ENCODE peak calls at places on chromosome 19, in six cellular contexts. V is mesenchymal stem cell, H is IMR-90, Q is H9, N is H1, U is neuronal stem cell. P is an unnamed sample.

GRCh38 chr19:4375620-4376228 is 24.6 kb downstream of the SH3GL1 start:
- DNase-seq in U (no peak), N (no peak), V (peak; percentile 83), Q (no peak), H (peak; percentile 81), P (peak; percentile 82)

GRCh38 chr19:50906217-50906616 is 5.0 kb downstream of the KLK4 start:
- DNase-seq in N (no peak), Q (peak; percentile 77), H (no peak), V (no peak), U (peak; percentile 50), P (no peak)

GRCh38 chr19:23116802-23117571 is at the start of gene ZNF730:
- DNase-seq in V (peak; percentile 85), Q (peak; percentile 97), H (peak; percentile 68), U (peak; percentile 89), N (peak; percentile 66), P (peak; percentile 94)

GRCh38 chr19:38425810-38426466 is at the start of gene RASGRP4:
- DNase-seq in Q (peak; percentile 40), N (no peak), H (no peak), V (no peak), U (no peak), P (no peak)

GRCh38 chr19:57587529-57587928 is 3.6 kb downstream of the ZIK1 start:
- DNase-seq in V (no peak), N (no peak), H (peak; percentile 87), U (no peak), Q (no peak), P (no peak)

GRCh38 chr19:46840157-46840942 is 10.3 kb downstream of the AP2S1 start:
- DNase-seq in U (peak; percentile 71), Q (peak; percentile 78), N (no peak), V (peak; percentile 78), H (peak; percentile 70), P (peak; percentile 74)

GRCh38 chr19:38037151-38037611 is 130.2 kb downstream of the SIPA1L3 start:
- DNase-seq in Q (no peak), U (no peak), H (no peak), V (peak; percentile 53), N (no peak), P (no peak)

GRCh38 chr19:34299576-34299975 is 45.2 kb downstream of the GARRE1 start:
- DNase-seq in Q (no peak), N (no peak), H (no peak), V (no peak), U (no peak), P (no peak)

GRCh38 chr19:11377237-11377636 is 2.8 kb downstream of the SWSAP1 start:
- DNase-seq in U (no peak), Q (no peak), H (peak; percentile 94), V (peak; percentile 78), N (no peak), P (no peak)

GRCh38 chr19:38737921-38738731 is 6.1 kb downstream of the CAPN12 start:
- DNase-seq in U (no peak), N (no peak), Q (peak; percentile 27), H (no peak), V (no peak), P (no peak)

GRCh38 chr19:16435999-16436650 is 35.6 kb downstream of the EPS15L1 start:
- DNase-seq in N (no peak), U (no peak), V (peak; percentile 84), H (no peak), Q (no peak), P (no peak)

GRCh38 chr19:9597027-9597426 is 12.7 kb upstream of the ZNF121 start:
- DNase-seq in Q (no peak), U (no peak), V (peak; percentile 13), H (peak; percentile 92), N (no peak), P (peak; percentile 24)

GRCh38 chr19:22634450-22634827 is 315 bp downstream of the ZNF492 start:
- DNase-seq in Q (no peak), H (no peak), V (no peak), U (no peak), N (no peak), P (peak; percentile 6)

GRCh38 chr19:10553943-10554381 is 10.3 kb downstream of the ATG4D start:
- DNase-seq in H (no peak), V (no peak), U (no peak), N (no peak), Q (no peak), P (no peak)

GRCh38 chr19:33052352-33052972 is 12.2 kb downstream of the RHPN2 start:
- DNase-seq in V (peak; percentile 71), Q (no peak), H (peak; percentile 54), N (no peak), U (no peak), P (peak; percentile 81)

GRCh38 chr19:50554212-50554611 is 14.0 kb downstream of the LRRC4B start:
- DNase-seq in N (no peak), U (no peak), V (no peak), Q (no peak), H (no peak), P (no peak)

GRCh38 chr19:18289471-18290066 is 8.1 kb upstream of the JUND start:
- DNase-seq in N (no peak), H (no peak), Q (no peak), U (no peak), V (no peak), P (no peak)

GRCh38 chr19:38792250-38793111 is 3.5 kb downstream of the LGALS7B start:
- DNase-seq in Q (peak; percentile 77), N (no peak), H (no peak), V (no peak), U (no peak), P (peak; percentile 44)

GRCh38 chr19:3366104-3366760 is at the start of gene NFIC:
- DNase-seq in H (peak; percentile 79), U (no peak), V (peak; percentile 90), Q (peak; percentile 62), N (no peak), P (peak; percentile 45)

GRCh38 chr19:35061583-35062373 is 20.3 kb downstream of the HPN start:
- DNase-seq in V (no peak), N (no peak), H (peak; percentile 34), U (no peak), Q (no peak), P (no peak)

GRCh38 chr19:55619264-55619663 is 5.1 kb downstream of the ZNF784 start:
- DNase-seq in H (peak; percentile 61), V (peak; percentile 33), U (no peak), N (no peak), Q (no peak), P (peak; percentile 14)

GRCh38 chr19:18895038-18895827 is 725 bp downstream of the CERS1 start:
- DNase-seq in H (no peak), Q (peak; percentile 82), N (no peak), U (peak; percentile 65), V (peak; percentile 40), P (no peak)

GRCh38 chr19:49451430-49452181 is at the start of gene PIH1D1:
- DNase-seq in N (peak; percentile 95), V (peak; percentile 100), H (peak; percentile 99), U (peak; percentile 96), Q (peak; percentile 99), P (peak; percentile 99)

GRCh38 chr19:49455729-49456128 is 2.7 kb downstream of the ALDH16A1 start:
- DNase-seq in N (no peak), H (no peak), U (no peak), Q (no peak), V (no peak), P (no peak)

GRCh38 chr19:49456351-49456750 is 3.3 kb downstream of the ALDH16A1 start:
- DNase-seq in N (no peak), V (no peak), H (no peak), U (no peak), Q (no peak), P (no peak)

GRCh38 chr19:49453013-49453756 is at the start of gene ALDH16A1:
- DNase-seq in H (peak; percentile 96), V (peak; percentile 99), N (peak; percentile 90), Q (peak; percentile 98), U (peak; percentile 97), P (peak; percentile 99)

GRCh38 chr19:49453757-49454248 is 778 bp downstream of the ALDH16A1 start:
- DNase-seq in U (no peak), N (no peak), Q (no peak), H (no peak), V (no peak), P (no peak)
- H3K4ac ChIP-seq in U (no peak overlapping the region), N (peak overlapping the region; percentile 3), Q (no peak overlapping the region), H (peak overlapping the region; percentile 94), V (peak overlapping the region; percentile 90), P (peak overlapping the region; percentile 90)

DNA sequence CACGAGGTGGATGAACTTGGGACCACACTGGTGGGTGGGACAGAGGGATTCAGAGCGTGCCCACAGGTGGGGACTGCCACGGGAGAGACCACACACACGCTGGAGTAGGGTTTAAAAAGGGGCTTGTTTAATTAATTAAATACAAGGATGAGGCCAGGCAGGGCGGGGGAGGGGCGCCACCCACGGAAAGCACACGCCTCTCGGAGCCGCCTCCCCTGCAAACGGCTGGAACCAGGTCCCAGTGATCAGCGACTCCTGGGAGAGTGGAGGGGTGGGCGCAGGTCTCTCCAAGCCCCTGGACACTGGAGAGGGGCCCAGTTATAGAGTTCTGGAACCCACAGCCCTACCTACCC is 4.0 kb upstream of the REXO1 start:
- DNase-seq in H (no peak), N (no peak), V (no peak), Q (no peak), U (no peak), P (no peak)
- H2BK5ac ChIP-seq in H (no peak overlapping the region), N (no peak overlapping the region), V (no peak overlapping the region), Q (no peak overlapping the region), U (no peak overlapping the region), P (no peak overlapping the region)

GRCh38 chr19:42131149-42132029 is 857 bp downstream of the POU2F2 start:
- DNase-seq in U (no peak), H (no peak), V (no peak), N (no peak), Q (no peak), P (no peak)

GRCh38 chr19:42132851-42133528 is 744 bp upstream of the POU2F2 start:
- DNase-seq in N (peak; percentile 70), V (peak; percentile 53), Q (peak; percentile 90), U (peak; percentile 72), H (no peak), P (peak; percentile 38)

GRCh38 chr19:42130254-42130573 is 2.0 kb downstream of the POU2F2 start:
- DNase-seq in U (no peak), H (no peak), V (no peak), Q (no peak), N (no peak), P (no peak)

GRCh38 chr19:42129399-42130253 is 2.6 kb downstream of the POU2F2 start:
- DNase-seq in H (peak; percentile 33), U (no peak), Q (no peak), V (no peak), N (no peak), P (no peak)

DNA sequence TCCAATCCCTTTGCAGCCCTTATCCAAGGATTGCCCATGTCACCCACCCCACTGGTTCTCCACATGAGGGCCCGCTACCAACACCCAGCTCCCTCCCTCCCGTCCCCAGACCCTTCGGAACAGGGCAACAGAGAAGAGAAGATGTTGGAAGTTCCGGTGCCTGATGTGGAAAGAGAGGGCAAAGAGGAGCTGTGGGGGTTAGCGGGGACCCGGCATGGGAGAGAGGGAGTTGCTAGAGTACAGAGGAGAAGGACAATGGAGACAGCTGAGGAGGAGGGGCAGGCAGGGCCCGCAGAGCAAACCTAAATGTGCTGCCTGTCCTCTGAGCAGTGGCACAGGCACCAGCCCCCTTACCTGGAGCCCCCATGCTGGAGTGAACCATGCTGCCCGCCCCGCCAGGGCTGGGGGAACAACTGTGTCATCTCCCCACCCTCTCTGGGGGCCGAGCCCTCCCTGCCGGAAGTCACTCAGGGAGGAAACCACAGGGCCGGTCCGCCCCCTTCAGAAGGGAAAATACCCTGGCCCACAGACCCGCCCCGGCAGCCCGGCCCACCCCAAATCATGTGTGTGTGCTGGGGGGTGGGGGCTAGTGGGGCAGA is at the start of gene POU2F2:
- DNase-seq in N (no peak), H (no peak), Q (peak; percentile 60), U (no peak), V (peak; percentile 30), P (no peak)
- H2AFZ ChIP-seq in N (peak within 1 kb of the TSS; percentile 67), H (peak within 1 kb of the TSS; percentile 91), Q (no peak within 1 kb of the TSS), U (peak within 1 kb of the TSS; percentile 90), V (peak within 1 kb of the TSS; percentile 81), P (no peak within 1 kb of the TSS)

GRCh38 chr19:30824809-30825208 is 452.6 kb downstream of the ZNF536 start:
- DNase-seq in Q (no peak), V (no peak), U (no peak), N (no peak), H (no peak), P (no peak)
- H3K4ac ChIP-seq in Q (no peak overlapping the region), V (no peak overlapping the region), U (no peak overlapping the region), N (no peak overlapping the region), H (no peak overlapping the region), P (no peak overlapping the region)

P was measured in trophoblast cell.